ENCODE peak calls at places on chromosomes 11 and 22, in six cellular contexts. O, Q, U, E, C and H are unnamed samples.

GRCh38 chr22:19659805-19660345 is 54.4 kb upstream of the SEPTIN5 start:
- DNase-seq in O (no peak), Q (no peak), U (no peak), E (no peak), C (no peak), H (no peak)

GRCh38 chr11:28636033-28636432 is 527.8 kb downstream of the METTL15 start:
- DNase-seq in O (no peak), Q (no peak), U (peak; percentile 43), E (no peak), C (no peak), H (no peak)

GRCh38 chr22:28884754-28885375 is 1.5 kb downstream of the ZNRF3 start:
- DNase-seq in O (no peak), Q (no peak), U (no peak), E (no peak), C (no peak), H (no peak)

GRCh38 chr11:126318642-126319373 is 14.9 kb downstream of the DCPS start:
- DNase-seq in O (no peak), Q (peak; percentile 83), U (peak; percentile 93), E (no peak), C (peak; percentile 97), H (peak; percentile 92)

GRCh38 chr11:85595285-85595884 is 31.8 kb downstream of the DLG2 start:
- DNase-seq in O (no peak), Q (peak; percentile 36), U (peak; percentile 19), E (no peak), C (peak; percentile 43), H (no peak)

GRCh38 chr22:33666661-33667619 is 253.3 kb downstream of the LARGE1 start:
- DNase-seq in O (no peak), Q (no peak), U (no peak), E (no peak), C (no peak), H (no peak)

GRCh38 chr11:34331736-34332135 is 26.1 kb downstream of the ABTB2 start:
- DNase-seq in O (no peak), Q (no peak), U (no peak), E (no peak), C (no peak), H (no peak)

GRCh38 chr22:20671409-20672081 is 102.4 kb upstream of the SERPIND1 start:
- DNase-seq in O (no peak), Q (no peak), U (no peak), E (no peak), C (no peak), H (no peak)

GRCh38 chr22:28952857-28953256 is 69.5 kb downstream of the ZNRF3 start:
- DNase-seq in O (no peak), Q (no peak), U (no peak), E (no peak), C (peak; percentile 77), H (no peak)

GRCh38 chr11:106344392-106344791 is 266.9 kb downstream of the AASDHPPT start:
- DNase-seq in O (no peak), Q (no peak), U (no peak), E (no peak), C (peak; percentile 68), H (no peak)

GRCh38 chr11:14029971-14030531 is 67.5 kb downstream of the SPON1 start:
- DNase-seq in O (peak; percentile 66), Q (peak; percentile 56), U (peak; percentile 47), E (no peak), C (peak; percentile 80), H (no peak)

GRCh38 chr11:126133902-126134301 is 71.2 kb upstream of the CDON start:
- DNase-seq in O (no peak), Q (no peak), U (no peak), E (peak; percentile 26), C (no peak), H (no peak)

GRCh38 chr11:45665933-45666647 is 668 bp upstream of the CHST1 start:
- DNase-seq in O (no peak), Q (no peak), U (no peak), E (no peak), C (no peak), H (no peak)

GRCh38 chr11:72391638-72392423 is 42.5 kb downstream of the CLPB start:
- DNase-seq in O (no peak), Q (no peak), U (no peak), E (no peak), C (no peak), H (no peak)

GRCh38 chr22:41394012-41394356 is 12.2 kb downstream of the TEF start:
- DNase-seq in O (no peak), Q (no peak), U (no peak), E (no peak), C (no peak), H (no peak)

GRCh38 chr11:2103666-2104523 is 35.3 kb downstream of the IGF2 start:
- DNase-seq in O (no peak), Q (no peak), U (no peak), E (no peak), C (no peak), H (no peak)

GRCh38 chr22:28243539-28243938 is 324.5 kb upstream of the PITPNB start:
- DNase-seq in O (no peak), Q (no peak), U (no peak), E (no peak), C (peak; percentile 88), H (no peak)

GRCh38 chr11:36376315-36376887 is 80.3 kb downstream of the PRR5L start:
- DNase-seq in O (peak; percentile 51), Q (no peak), U (no peak), E (peak; percentile 74), C (peak; percentile 62), H (no peak)

GRCh38 chr22:37282385-37282677 is at the start of gene CYTH4:
- DNase-seq in O (peak; percentile 61), Q (peak; percentile 50), U (no peak), E (no peak), C (no peak), H (no peak)

GRCh38 chr22:36239150-36239400 is 252 bp downstream of the APOL2 start:
- DNase-seq in O (no peak), Q (no peak), U (no peak), E (no peak), C (no peak), H (peak; percentile 86)

GRCh38 chr22:26777402-26777801 is 120.0 kb downstream of the MIAT start:
- DNase-seq in O (no peak), Q (no peak), U (no peak), E (no peak), C (peak; percentile 59), H (no peak)

GRCh38 chr11:122207921-122208764 is 92.1 kb upstream of the BLID start:
- DNase-seq in O (no peak), Q (no peak), U (no peak), E (no peak), C (peak; percentile 88), H (no peak)

GRCh38 chr11:16252373-16252772 is 104.0 kb downstream of the SOX6 start:
- DNase-seq in O (no peak), Q (peak; percentile 4), U (no peak), E (no peak), C (no peak), H (no peak)
- TF ChIP-seq CTCF in O (peak; percentile 9), Q (no peak), U (peak; percentile 32), E (peak; percentile 65), C (peak; percentile 28), H (no peak)

GRCh38 chr22:30667486-30668305 is at the start of gene DUSP18:
- DNase-seq in O (peak; percentile 96), Q (peak; percentile 94), U (peak; percentile 69), E (peak; percentile 98), C (peak; percentile 84), H (no peak)
- TF ChIP-seq CTCF in O (peak; percentile 42), Q (peak; percentile 28), U (peak; percentile 32), E (peak; percentile 53), C (peak; percentile 23), H (no peak)

DNA sequence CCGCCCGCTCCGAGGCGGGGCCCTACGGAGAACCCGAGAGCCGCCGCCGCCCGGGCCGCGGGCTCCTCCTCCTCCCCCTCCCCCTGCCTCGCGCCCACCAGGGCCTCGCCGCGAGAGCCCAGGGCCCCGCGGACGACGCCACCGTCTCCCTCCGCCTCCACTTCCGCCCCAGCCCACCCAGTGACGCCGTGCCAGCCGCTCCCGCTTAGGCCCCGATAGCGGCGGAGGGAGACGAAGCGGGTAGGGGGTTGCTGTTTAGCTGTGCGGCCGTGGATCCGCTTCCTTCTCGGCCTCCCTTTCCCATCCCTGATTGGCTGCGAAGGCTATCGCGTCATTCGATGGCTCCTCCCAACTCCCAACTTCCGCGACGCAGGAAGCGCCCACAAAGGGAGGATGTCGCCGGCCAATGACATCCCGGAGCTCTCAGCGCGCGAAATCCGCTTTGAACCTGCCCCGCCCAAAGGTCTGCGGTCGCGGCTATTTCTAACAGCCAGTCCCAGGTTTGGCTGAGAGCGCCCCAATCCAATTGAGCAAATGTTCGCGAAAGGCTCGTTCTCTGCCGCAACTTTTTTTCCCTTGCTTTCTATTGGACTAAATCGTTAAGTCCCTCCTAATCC is at the start of gene FAM76B:
- DNase-seq in O (peak; percentile 95), Q (peak; percentile 91), U (peak; percentile 98), E (peak; percentile 92), C (peak; percentile 99), H (peak; percentile 99)
- TF ChIP-seq CTCF in O (no peak), Q (no peak), U (no peak), E (no peak), C (no peak), H (no peak)

GRCh38 chr11:86671386-86672006 is 920 bp downstream of the ME3 start:
- DNase-seq in O (peak; percentile 85), Q (peak; percentile 21), U (no peak), E (peak; percentile 5), C (no peak), H (no peak)
- TF ChIP-seq CTCF in O (no peak), Q (no peak), U (no peak), E (no peak), C (no peak), H (no peak)

DNA sequence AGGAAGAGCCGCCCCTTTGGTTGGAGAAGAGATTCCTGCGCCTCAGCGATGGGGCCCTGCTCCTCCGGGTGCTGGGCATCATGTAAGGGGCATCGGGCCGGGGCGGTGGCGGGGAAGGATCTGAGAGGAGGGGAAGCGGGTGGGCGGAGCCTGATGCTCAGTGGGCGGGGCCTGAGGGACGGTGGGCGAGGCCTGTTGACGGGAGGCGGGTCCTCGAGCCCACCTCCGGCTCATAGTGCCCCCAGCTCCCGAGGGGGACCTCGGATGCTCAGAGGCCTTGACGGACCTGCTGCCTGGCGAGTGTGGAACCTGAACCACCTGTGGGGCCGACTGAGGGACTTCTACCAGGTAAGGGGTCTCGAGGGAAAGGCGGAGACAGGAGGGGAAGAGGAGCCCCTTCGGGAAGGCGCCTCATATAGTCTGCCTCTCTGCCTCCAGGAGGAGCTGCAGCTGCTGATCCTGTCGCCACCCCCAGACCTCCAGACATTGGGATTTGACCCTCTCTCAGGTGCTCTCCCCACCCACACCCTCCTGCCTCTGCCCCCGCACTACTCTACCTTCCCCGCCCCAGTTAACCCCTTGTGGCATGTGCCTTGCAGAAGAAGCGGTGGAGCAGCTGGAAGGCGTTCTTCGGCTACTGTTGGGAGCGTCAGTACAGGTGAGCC is 799 bp downstream of the CCDC88B start:
- DNase-seq in O (peak; percentile 61), Q (no peak), U (no peak), E (peak; percentile 69), C (no peak), H (no peak)
- TF ChIP-seq CTCF in O (no peak), Q (no peak), U (no peak), E (no peak), C (no peak), H (no peak)

GRCh38 chr11:68767672-68768071 is 16.4 kb upstream of the TESMIN start:
- DNase-seq in O (no peak), Q (no peak), U (no peak), E (no peak), C (no peak), H (no peak)
- TF ChIP-seq CTCF in O (no peak), Q (no peak), U (no peak), E (no peak), C (no peak), H (no peak)